ENCODE peak calls at places on chromosomes 3 and 15, in eight cellular contexts. K is A673, J is SW480, G is mammary epithelial cell, L is endothelial cell, A is AG04450, Q is neural progenitor cell, C is NCI-H1436. V is an unnamed sample.

GRCh38 chr15:43792761-43793493 is 807 bp downstream of the SERF2 start:
- DNase-seq in L (peak), K (no peak), A (no peak), Q (peak), C (no peak), J (no peak), G (peak), V (peak)

GRCh38 chr3:126540342-126540849 is 16.4 kb downstream of the CHST13 start:
- DNase-seq in Q (no peak), K (peak), G (peak), A (peak), J (peak), L (no peak), C (no peak), V (peak)

GRCh38 chr3:172103724-172104123 is 64.3 kb downstream of the FNDC3B start:
- DNase-seq in L (no peak), J (no peak), A (no peak), G (peak), C (peak), K (no peak), Q (no peak), V (no peak)

GRCh38 chr15:52220896-52221660 is 29.9 kb upstream of the GNB5 start:
- DNase-seq in Q (no peak), G (no peak), C (no peak), A (no peak), L (no peak), K (no peak), J (no peak), V (no peak)

GRCh38 chr15:91711384-91712082 is 142.0 kb upstream of the SLCO3A1 start:
- DNase-seq in C (peak), G (no peak), A (no peak), L (no peak), K (no peak), Q (no peak), J (no peak), V (no peak)

GRCh38 chr3:184341925-184342324 is 4.5 kb downstream of the FAM131A start:
- DNase-seq in K (no peak), Q (no peak), C (no peak), J (no peak), L (no peak), G (peak), A (no peak), V (peak)

GRCh38 chr15:29736745-29737023 is 85.6 kb downstream of the TJP1 start:
- DNase-seq in C (no peak), K (no peak), L (no peak), J (peak), Q (no peak), G (peak), A (no peak), V (no peak)

GRCh38 chr3:39142067-39142466 is 11.3 kb downstream of the CSRNP1 start:
- DNase-seq in J (no peak), G (no peak), L (no peak), Q (no peak), C (no peak), K (no peak), A (no peak), V (no peak)

GRCh38 chr15:50828610-50829206 is 63.2 kb upstream of the SPPL2A start:
- DNase-seq in C (no peak), Q (peak), G (peak), L (no peak), A (peak), K (peak), J (peak), V (no peak)

GRCh38 chr3:155217591-155217990 is 75.9 kb downstream of the STRIT1 start:
- DNase-seq in K (no peak), C (no peak), A (no peak), J (no peak), Q (no peak), L (no peak), G (peak), V (no peak)